ENCODE peak calls at places on chromosome 10, in eight cellular contexts. One of them, this sample, is unnamed. For H3K27me3, the result is how much of the 10 kb centered on the place peaks cover.

GRCh38 chr10:71285180-71285545 is 33.9 kb upstream of the SLC29A3 start:
- DNase-seq in HCT116: no peak
- DNase-seq in bronchial epithelial cell: no peak
- DNase-seq in hepatocyte: peak
- DNase-seq in AG04450: no peak
- DNase-seq in left lung: peak
- DNase-seq in Peyer's patch: peak
- DNase-seq in lower lobe of right lung: no peak
- DNase-seq in this sample: no peak

GRCh38 chr10:31754803-31755624 is 173.6 kb downstream of the ARHGAP12 start:
- DNase-seq in HCT116: no peak
- DNase-seq in bronchial epithelial cell: peak
- DNase-seq in hepatocyte: no peak
- DNase-seq in AG04450: no peak
- DNase-seq in left lung: no peak
- DNase-seq in Peyer's patch: no peak
- DNase-seq in lower lobe of right lung: no peak
- DNase-seq in this sample: no peak

GRCh38 chr10:113111900-113112853 is 162.1 kb downstream of the TCF7L2 start:
- DNase-seq in HCT116: no peak
- DNase-seq in bronchial epithelial cell: peak
- DNase-seq in hepatocyte: no peak
- DNase-seq in AG04450: no peak
- DNase-seq in left lung: no peak
- DNase-seq in Peyer's patch: no peak
- DNase-seq in lower lobe of right lung: no peak
- DNase-seq in this sample: no peak

GRCh38 chr10:28892818-28893547 is 215.7 kb downstream of the BAMBI start:
- DNase-seq in HCT116: no peak
- DNase-seq in bronchial epithelial cell: peak
- DNase-seq in hepatocyte: no peak
- DNase-seq in AG04450: peak
- DNase-seq in left lung: no peak
- DNase-seq in Peyer's patch: no peak
- DNase-seq in lower lobe of right lung: no peak
- DNase-seq in this sample: no peak

GRCh38 chr10:29200280-29200679 is 88.6 kb upstream of the LYZL1 start:
- DNase-seq in HCT116: no peak
- DNase-seq in bronchial epithelial cell: no peak
- DNase-seq in hepatocyte: no peak
- DNase-seq in AG04450: no peak
- DNase-seq in left lung: no peak
- DNase-seq in Peyer's patch: no peak
- DNase-seq in lower lobe of right lung: no peak
- DNase-seq in this sample: no peak

GRCh38 chr10:71796749-71797405 is 23.6 kb upstream of the VSIR start:
- DNase-seq in HCT116: no peak
- DNase-seq in bronchial epithelial cell: no peak
- DNase-seq in hepatocyte: no peak
- DNase-seq in AG04450: no peak
- DNase-seq in left lung: no peak
- DNase-seq in Peyer's patch: no peak
- DNase-seq in lower lobe of right lung: no peak
- DNase-seq in this sample: no peak

GRCh38 chr10:43854042-43854441 is 205.4 kb upstream of the ZNF32 start:
- DNase-seq in HCT116: peak
- DNase-seq in bronchial epithelial cell: no peak
- DNase-seq in hepatocyte: peak
- DNase-seq in AG04450: no peak
- DNase-seq in left lung: no peak
- DNase-seq in Peyer's patch: no peak
- DNase-seq in lower lobe of right lung: no peak
- DNase-seq in this sample: no peak

GRCh38 chr10:12349628-12350166 is 350 bp downstream of the CAMK1D start:
- DNase-seq in HCT116: no peak
- DNase-seq in bronchial epithelial cell: no peak
- DNase-seq in hepatocyte: no peak
- DNase-seq in AG04450: no peak
- DNase-seq in left lung: no peak
- DNase-seq in Peyer's patch: no peak
- DNase-seq in lower lobe of right lung: no peak
- DNase-seq in this sample: peak

GRCh38 chr10:116221053-116221452 is 52.0 kb downstream of the GFRA1 start:
- DNase-seq in HCT116: no peak
- DNase-seq in bronchial epithelial cell: no peak
- DNase-seq in hepatocyte: no peak
- DNase-seq in AG04450: no peak
- DNase-seq in left lung: no peak
- DNase-seq in Peyer's patch: no peak
- DNase-seq in lower lobe of right lung: no peak
- DNase-seq in this sample: no peak

GRCh38 chr10:71693377-71693776 is 26.2 kb downstream of the C10orf105 start:
- DNase-seq in HCT116: no peak
- DNase-seq in bronchial epithelial cell: peak
- DNase-seq in hepatocyte: no peak
- DNase-seq in AG04450: no peak
- DNase-seq in left lung: no peak
- DNase-seq in Peyer's patch: no peak
- DNase-seq in lower lobe of right lung: no peak
- DNase-seq in this sample: no peak

GRCh38 chr10:95833038-95833673 is 74.6 kb upstream of the CC2D2B start:
- DNase-seq in HCT116: no peak
- DNase-seq in bronchial epithelial cell: no peak
- DNase-seq in hepatocyte: no peak
- DNase-seq in AG04450: no peak
- DNase-seq in left lung: no peak
- DNase-seq in Peyer's patch: no peak
- DNase-seq in lower lobe of right lung: no peak
- DNase-seq in this sample: no peak

GRCh38 chr10:970311-971149 is 17.7 kb upstream of the GTPBP4 start:
- DNase-seq in HCT116: no peak
- DNase-seq in bronchial epithelial cell: no peak
- DNase-seq in hepatocyte: peak
- DNase-seq in AG04450: no peak
- DNase-seq in left lung: no peak
- DNase-seq in Peyer's patch: no peak
- DNase-seq in lower lobe of right lung: no peak
- DNase-seq in this sample: peak

GRCh38 chr10:86918022-86918471 is 39.4 kb downstream of the MMRN2 start:
- DNase-seq in HCT116: no peak
- DNase-seq in bronchial epithelial cell: peak
- DNase-seq in hepatocyte: no peak
- DNase-seq in AG04450: peak
- DNase-seq in left lung: no peak
- DNase-seq in Peyer's patch: no peak
- DNase-seq in lower lobe of right lung: no peak
- DNase-seq in this sample: no peak

GRCh38 chr10:114575417-114576131 is 82.5 kb downstream of the ABLIM1 start:
- DNase-seq in HCT116: no peak
- DNase-seq in bronchial epithelial cell: no peak
- DNase-seq in hepatocyte: no peak
- DNase-seq in AG04450: no peak
- DNase-seq in left lung: no peak
- DNase-seq in Peyer's patch: no peak
- DNase-seq in lower lobe of right lung: no peak
- DNase-seq in this sample: no peak

GRCh38 chr10:121231059-121231458 is 367.2 kb downstream of the FGFR2 start:
- DNase-seq in HCT116: no peak
- DNase-seq in bronchial epithelial cell: no peak
- DNase-seq in hepatocyte: no peak
- DNase-seq in AG04450: no peak
- DNase-seq in left lung: no peak
- DNase-seq in Peyer's patch: no peak
- DNase-seq in lower lobe of right lung: no peak
- DNase-seq in this sample: no peak

GRCh38 chr10:63115732-63116383 is 17.3 kb upstream of the NRBF2 start:
- DNase-seq in HCT116: no peak
- DNase-seq in bronchial epithelial cell: peak
- DNase-seq in hepatocyte: peak
- DNase-seq in AG04450: no peak
- DNase-seq in left lung: no peak
- DNase-seq in Peyer's patch: no peak
- DNase-seq in lower lobe of right lung: peak
- DNase-seq in this sample: peak

GRCh38 chr10:46240684-46241565 is 45.9 kb upstream of the ANTXRL start:
- DNase-seq in HCT116: no peak
- DNase-seq in bronchial epithelial cell: no peak
- DNase-seq in hepatocyte: no peak
- DNase-seq in AG04450: no peak
- DNase-seq in left lung: no peak
- DNase-seq in Peyer's patch: no peak
- DNase-seq in lower lobe of right lung: no peak
- DNase-seq in this sample: peak

GRCh38 chr10:42979181-42979580 is 97.7 kb upstream of the RET start:
- DNase-seq in HCT116: no peak
- DNase-seq in bronchial epithelial cell: no peak
- DNase-seq in hepatocyte: no peak
- DNase-seq in AG04450: no peak
- DNase-seq in left lung: no peak
- DNase-seq in Peyer's patch: no peak
- DNase-seq in lower lobe of right lung: no peak
- DNase-seq in this sample: no peak

GRCh38 chr10:112701528-112702295 is 248.3 kb upstream of the TCF7L2 start:
- DNase-seq in HCT116: no peak
- DNase-seq in bronchial epithelial cell: no peak
- DNase-seq in hepatocyte: no peak
- DNase-seq in AG04450: no peak
- DNase-seq in left lung: no peak
- DNase-seq in Peyer's patch: no peak
- DNase-seq in lower lobe of right lung: no peak
- DNase-seq in this sample: no peak

GRCh38 chr10:2852574-2853323 is 214.6 kb upstream of the PFKP start:
- DNase-seq in HCT116: no peak
- DNase-seq in bronchial epithelial cell: no peak
- DNase-seq in hepatocyte: no peak
- DNase-seq in AG04450: no peak
- DNase-seq in left lung: no peak
- DNase-seq in Peyer's patch: no peak
- DNase-seq in lower lobe of right lung: no peak
- DNase-seq in this sample: no peak

GRCh38 chr10:2844925-2845324 is 222.4 kb upstream of the PFKP start:
- DNase-seq in HCT116: no peak
- DNase-seq in bronchial epithelial cell: no peak
- DNase-seq in hepatocyte: no peak
- DNase-seq in AG04450: no peak
- DNase-seq in left lung: no peak
- DNase-seq in Peyer's patch: no peak
- DNase-seq in lower lobe of right lung: no peak
- DNase-seq in this sample: no peak

GRCh38 chr10:2851544-2851943 is 215.8 kb upstream of the PFKP start:
- DNase-seq in HCT116: no peak
- DNase-seq in bronchial epithelial cell: no peak
- DNase-seq in hepatocyte: no peak
- DNase-seq in AG04450: no peak
- DNase-seq in left lung: no peak
- DNase-seq in Peyer's patch: no peak
- DNase-seq in lower lobe of right lung: no peak
- DNase-seq in this sample: no peak

GRCh38 chr10:2850202-2850601 is 217.1 kb upstream of the PFKP start:
- DNase-seq in HCT116: no peak
- DNase-seq in bronchial epithelial cell: no peak
- DNase-seq in hepatocyte: no peak
- DNase-seq in AG04450: no peak
- DNase-seq in left lung: no peak
- DNase-seq in Peyer's patch: no peak
- DNase-seq in lower lobe of right lung: no peak
- DNase-seq in this sample: no peak
- TF ChIP-seq CTCF in HCT116: no peak
- TF ChIP-seq CTCF in bronchial epithelial cell: no peak
- TF ChIP-seq CTCF in hepatocyte: no peak
- TF ChIP-seq CTCF in AG04450: no peak
- TF ChIP-seq CTCF in left lung: no peak
- TF ChIP-seq CTCF in Peyer's patch: no peak
- TF ChIP-seq CTCF in lower lobe of right lung: no peak
- TF ChIP-seq CTCF in this sample: no peak

GRCh38 chr10:124332426-124332825 is 86.3 kb downstream of the OAT start:
- DNase-seq in HCT116: no peak
- DNase-seq in bronchial epithelial cell: peak
- DNase-seq in hepatocyte: no peak
- DNase-seq in AG04450: no peak
- DNase-seq in left lung: no peak
- DNase-seq in Peyer's patch: no peak
- DNase-seq in lower lobe of right lung: no peak
- DNase-seq in this sample: no peak
- H3K27me3 ChIP-seq in HCT116: under half
- H3K27me3 ChIP-seq in bronchial epithelial cell: under half
- H3K27me3 ChIP-seq in hepatocyte: under half
- H3K27me3 ChIP-seq in AG04450: under half
- H3K27me3 ChIP-seq in left lung: under half
- H3K27me3 ChIP-seq in Peyer's patch: under half
- H3K27me3 ChIP-seq in lower lobe of right lung: under half
- H3K27me3 ChIP-seq in this sample: under half

DNA sequence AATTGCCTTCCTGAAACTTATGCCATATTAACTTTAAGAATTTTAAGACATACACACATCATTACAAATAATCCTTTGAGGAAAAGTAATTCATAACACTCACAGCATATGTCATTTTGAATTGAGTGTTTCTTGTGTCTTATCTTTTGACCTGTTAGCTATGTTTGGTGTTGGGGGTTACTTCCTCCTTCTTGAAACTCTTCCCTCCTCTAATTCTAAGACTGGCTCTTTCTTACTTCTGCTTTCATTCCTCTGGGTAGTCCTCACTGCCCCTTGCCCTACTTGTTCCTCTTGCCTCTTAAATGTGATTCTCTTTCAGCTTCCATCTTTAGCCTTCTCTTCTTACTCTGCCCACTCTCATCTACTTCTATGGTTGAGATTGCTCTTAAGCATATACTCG is 28.3 kb upstream of the PIP4K2A start:
- DNase-seq in HCT116: no peak
- DNase-seq in bronchial epithelial cell: no peak
- DNase-seq in hepatocyte: no peak
- DNase-seq in AG04450: no peak
- DNase-seq in left lung: no peak
- DNase-seq in Peyer's patch: no peak
- DNase-seq in lower lobe of right lung: no peak
- DNase-seq in this sample: no peak
- TF ChIP-seq CTCF in HCT116: no peak
- TF ChIP-seq CTCF in bronchial epithelial cell: no peak
- TF ChIP-seq CTCF in hepatocyte: no peak
- TF ChIP-seq CTCF in AG04450: no peak
- TF ChIP-seq CTCF in left lung: no peak
- TF ChIP-seq CTCF in Peyer's patch: no peak
- TF ChIP-seq CTCF in lower lobe of right lung: no peak
- TF ChIP-seq CTCF in this sample: no peak

DNA sequence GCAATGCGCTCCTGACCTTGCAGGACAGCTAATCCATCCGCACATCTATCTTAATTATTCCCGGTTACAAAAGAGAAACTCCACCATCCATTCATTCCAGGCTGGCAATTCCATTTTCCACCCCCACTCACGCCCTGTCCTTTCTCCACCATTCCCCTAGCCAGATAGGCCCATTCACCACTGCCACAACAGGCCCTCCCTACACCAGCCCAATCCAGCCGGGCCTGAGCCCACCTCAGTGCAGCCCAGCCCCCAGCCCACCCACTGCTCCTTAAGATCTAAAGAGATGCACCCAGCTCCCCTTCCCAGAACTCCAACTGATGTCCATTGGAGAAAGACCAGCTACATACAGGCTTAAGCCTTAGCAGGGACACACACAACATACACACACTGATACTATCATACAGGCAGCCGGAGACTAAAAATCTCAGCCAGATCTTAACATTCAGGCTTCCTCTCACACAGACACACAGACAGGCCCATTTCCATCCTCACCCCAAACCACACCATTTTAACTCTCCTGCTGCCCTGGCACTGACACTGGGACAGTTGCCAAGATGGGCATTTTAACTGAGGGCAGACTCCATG is 38.0 kb upstream of the PAX2 start:
- DNase-seq in HCT116: no peak
- DNase-seq in bronchial epithelial cell: no peak
- DNase-seq in hepatocyte: no peak
- DNase-seq in AG04450: no peak
- DNase-seq in left lung: no peak
- DNase-seq in Peyer's patch: no peak
- DNase-seq in lower lobe of right lung: no peak
- DNase-seq in this sample: no peak
- H3K27me3 ChIP-seq in HCT116: under half
- H3K27me3 ChIP-seq in bronchial epithelial cell: under half
- H3K27me3 ChIP-seq in hepatocyte: half or more
- H3K27me3 ChIP-seq in AG04450: under half
- H3K27me3 ChIP-seq in left lung: half or more
- H3K27me3 ChIP-seq in Peyer's patch: under half
- H3K27me3 ChIP-seq in lower lobe of right lung: half or more
- H3K27me3 ChIP-seq in this sample: half or more